ENCODE peak calls at places on chromosomes 1 and 21, in five cellular contexts. One of them, this sample, is unnamed.

GRCh38 chr1:183090386-183091006 is 67.3 kb downstream of the LAMC1 start:
- DNase-seq in fibroblast of mammary gland: peak; percentile 89
- DNase-seq in NCI-H460: no peak
- DNase-seq in GM12864: no peak
- DNase-seq in Panc1: no peak
- DNase-seq in this sample: no peak

GRCh38 chr21:25708467-25709065 is 26.1 kb downstream of the ATP5PF start:
- DNase-seq in Panc1: peak; percentile 22
- DNase-seq in NCI-H460: peak; percentile 38
- DNase-seq in fibroblast of mammary gland: peak; percentile 64
- DNase-seq in GM12864: peak; percentile 24
- DNase-seq in this sample: no peak

GRCh38 chr1:234629026-234629425 is 19.0 kb upstream of the IRF2BP2 start:
- DNase-seq in GM12864: no peak
- DNase-seq in Panc1: no peak
- DNase-seq in NCI-H460: no peak
- DNase-seq in fibroblast of mammary gland: peak; percentile 33
- DNase-seq in this sample: no peak

GRCh38 chr1:103496014-103496635 is 29.4 kb upstream of the RNPC3 start:
- DNase-seq in NCI-H460: no peak
- DNase-seq in fibroblast of mammary gland: peak; percentile 69
- DNase-seq in Panc1: no peak
- DNase-seq in GM12864: no peak
- DNase-seq in this sample: no peak

GRCh38 chr1:45326627-45327591 is at the start of gene HPDL:
- DNase-seq in NCI-H460: peak; percentile 36
- DNase-seq in GM12864: peak; percentile 45
- DNase-seq in fibroblast of mammary gland: peak; percentile 48
- DNase-seq in Panc1: no peak
- DNase-seq in this sample: peak; percentile 68

GRCh38 chr1:228015276-228016180 is 8.7 kb downstream of the WNT3A start:
- DNase-seq in GM12864: no peak
- DNase-seq in Panc1: no peak
- DNase-seq in NCI-H460: no peak
- DNase-seq in fibroblast of mammary gland: peak; percentile 46
- DNase-seq in this sample: no peak

GRCh38 chr1:245133995-245134715 is 20.6 kb upstream of the KIF26B start:
- DNase-seq in Panc1: no peak
- DNase-seq in fibroblast of mammary gland: no peak
- DNase-seq in GM12864: no peak
- DNase-seq in NCI-H460: no peak
- DNase-seq in this sample: no peak

GRCh38 chr1:240031009-240031408 is 60.7 kb upstream of the FMN2 start:
- DNase-seq in fibroblast of mammary gland: peak; percentile 95
- DNase-seq in Panc1: peak; percentile 54
- DNase-seq in NCI-H460: peak; percentile 5
- DNase-seq in GM12864: no peak
- DNase-seq in this sample: no peak

GRCh38 chr21:14403681-14404318 is 20.9 kb upstream of the HSPA13 start:
- DNase-seq in NCI-H460: peak; percentile 22
- DNase-seq in fibroblast of mammary gland: peak; percentile 45
- DNase-seq in Panc1: no peak
- DNase-seq in GM12864: peak; percentile 18
- DNase-seq in this sample: no peak

GRCh38 chr1:148374101-148374500 is 109.0 kb downstream of the PPIAL4G start:
- DNase-seq in NCI-H460: no peak
- DNase-seq in GM12864: no peak
- DNase-seq in Panc1: no peak
- DNase-seq in fibroblast of mammary gland: no peak
- DNase-seq in this sample: no peak

GRCh38 chr1:185350027-185350442 is 33.0 kb upstream of the IVNS1ABP start:
- DNase-seq in NCI-H460: no peak
- DNase-seq in Panc1: no peak
- DNase-seq in fibroblast of mammary gland: no peak
- DNase-seq in GM12864: no peak
- DNase-seq in this sample: no peak

GRCh38 chr1:241612533-241613505 is 27.4 kb downstream of the CHML start:
- DNase-seq in GM12864: no peak
- DNase-seq in NCI-H460: peak; percentile 87
- DNase-seq in Panc1: no peak
- DNase-seq in fibroblast of mammary gland: peak; percentile 96
- DNase-seq in this sample: no peak

GRCh38 chr1:244992833-244993232 is 128.5 kb upstream of the HNRNPU start:
- DNase-seq in Panc1: no peak
- DNase-seq in GM12864: no peak
- DNase-seq in fibroblast of mammary gland: peak; percentile 28
- DNase-seq in NCI-H460: no peak
- DNase-seq in this sample: no peak